ENCODE peak calls at places on chromosomes 2 and 18, in six cellular contexts. K is C1 segment of cervical spinal cord, F is T-helper 1 cell, O is astrocyte, V is pulmonary artery endothelial cell, Q is GDM1. B is an unnamed sample.

GRCh38 chr2:430280-431040 is 142.6 kb upstream of the ALKAL2 start:
- DNase-seq in K (no peak), F (no peak), O (no peak), V (no peak), Q (no peak), B (no peak)

GRCh38 chr2:62423235-62423634 is 82.8 kb downstream of the TMEM17 start:
- DNase-seq in K (no peak), F (no peak), O (no peak), V (no peak), Q (no peak), B (no peak)

GRCh38 chr2:36339819-36340218 is 15.8 kb upstream of the CRIM1 start:
- DNase-seq in K (no peak), F (no peak), O (peak), V (no peak), Q (no peak), B (no peak)

GRCh38 chr18:64966667-64967066 is 784.1 kb upstream of the CDH7 start:
- DNase-seq in K (no peak), F (no peak), O (no peak), V (no peak), Q (no peak), B (no peak)

GRCh38 chr2:134663451-134663850 is 55.3 kb downstream of the TMEM163 start:
- DNase-seq in K (no peak), F (no peak), O (no peak), V (no peak), Q (no peak), B (no peak)

GRCh38 chr18:69944434-69944833 is 3.2 kb downstream of the CD226 start:
- DNase-seq in K (no peak), F (no peak), O (no peak), V (no peak), Q (no peak), B (no peak)

GRCh38 chr2:23636412-23636811 is 251.4 kb downstream of the KLHL29 start:
- DNase-seq in K (no peak), F (no peak), O (no peak), V (no peak), Q (no peak), B (no peak)

GRCh38 chr2:102238039-102238756 is 51.4 kb downstream of the IL1RL2 start:
- DNase-seq in K (no peak), F (no peak), O (peak), V (no peak), Q (no peak), B (no peak)

GRCh38 chr2:63846487-63846886 is 4.8 kb downstream of the UGP2 start:
- DNase-seq in K (no peak), F (no peak), O (no peak), V (no peak), Q (no peak), B (no peak)

GRCh38 chr2:63992061-63992685 is 27.1 kb downstream of the VPS54 start:
- DNase-seq in K (no peak), F (no peak), O (no peak), V (peak), Q (no peak), B (no peak)

GRCh38 chr2:192286093-192286701 is 91.5 kb upstream of the TMEFF2 start:
- DNase-seq in K (peak), F (no peak), O (peak), V (peak), Q (no peak), B (peak)

B was measured in glomerular endothelial cell.